ENCODE peak calls at places on chromosomes 3 and 15, in eight cellular contexts. One of them, this sample, is unnamed.

GRCh38 chr3:159928692-159929091 is 59.9 kb upstream of the IL12A start:
- DNase-seq in A549: peak
- DNase-seq in GDM1: no peak
- DNase-seq in stimulated activated CD4-positive, alpha-beta T cell treated with anti-CD3 and anti-CD28 coated beads, TNF-alpha, amount 100 ng/mL, for 48 hours: no peak
- DNase-seq in fibroblast of lung: peak
- DNase-seq in activated CD4-positive, alpha-beta T cell treated with anti-CD3 and anti-CD28 coated beads for 4 hours: no peak
- DNase-seq in WTC11: no peak
- DNase-seq in amniotic stem cell: peak
- DNase-seq in this sample: no peak

GRCh38 chr15:38212759-38213158 is 39.9 kb upstream of the SPRED1 start:
- DNase-seq in A549: no peak
- DNase-seq in GDM1: no peak
- DNase-seq in stimulated activated CD4-positive, alpha-beta T cell treated with anti-CD3 and anti-CD28 coated beads, TNF-alpha, amount 100 ng/mL, for 48 hours: no peak
- DNase-seq in fibroblast of lung: no peak
- DNase-seq in activated CD4-positive, alpha-beta T cell treated with anti-CD3 and anti-CD28 coated beads for 4 hours: no peak
- DNase-seq in WTC11: no peak
- DNase-seq in amniotic stem cell: no peak
- DNase-seq in this sample: no peak

GRCh38 chr3:71695000-71695482 is 30.2 kb downstream of the EIF4E3 start:
- DNase-seq in A549: no peak
- DNase-seq in GDM1: no peak
- DNase-seq in stimulated activated CD4-positive, alpha-beta T cell treated with anti-CD3 and anti-CD28 coated beads, TNF-alpha, amount 100 ng/mL, for 48 hours: no peak
- DNase-seq in fibroblast of lung: no peak
- DNase-seq in activated CD4-positive, alpha-beta T cell treated with anti-CD3 and anti-CD28 coated beads for 4 hours: no peak
- DNase-seq in WTC11: no peak
- DNase-seq in amniotic stem cell: no peak
- DNase-seq in this sample: no peak

GRCh38 chr15:36449084-36449661 is 130.3 kb upstream of the CDIN1 start:
- DNase-seq in A549: peak
- DNase-seq in GDM1: no peak
- DNase-seq in stimulated activated CD4-positive, alpha-beta T cell treated with anti-CD3 and anti-CD28 coated beads, TNF-alpha, amount 100 ng/mL, for 48 hours: no peak
- DNase-seq in fibroblast of lung: peak
- DNase-seq in activated CD4-positive, alpha-beta T cell treated with anti-CD3 and anti-CD28 coated beads for 4 hours: no peak
- DNase-seq in WTC11: peak
- DNase-seq in amniotic stem cell: no peak
- DNase-seq in this sample: no peak

GRCh38 chr3:54196330-54196975 is 74.1 kb downstream of the CACNA2D3 start:
- DNase-seq in A549: no peak
- DNase-seq in GDM1: no peak
- DNase-seq in stimulated activated CD4-positive, alpha-beta T cell treated with anti-CD3 and anti-CD28 coated beads, TNF-alpha, amount 100 ng/mL, for 48 hours: no peak
- DNase-seq in fibroblast of lung: no peak
- DNase-seq in activated CD4-positive, alpha-beta T cell treated with anti-CD3 and anti-CD28 coated beads for 4 hours: no peak
- DNase-seq in WTC11: no peak
- DNase-seq in amniotic stem cell: no peak
- DNase-seq in this sample: no peak

GRCh38 chr15:67199881-67200763 is 54.3 kb downstream of the AAGAB start:
- DNase-seq in A549: no peak
- DNase-seq in GDM1: no peak
- DNase-seq in stimulated activated CD4-positive, alpha-beta T cell treated with anti-CD3 and anti-CD28 coated beads, TNF-alpha, amount 100 ng/mL, for 48 hours: no peak
- DNase-seq in fibroblast of lung: no peak
- DNase-seq in activated CD4-positive, alpha-beta T cell treated with anti-CD3 and anti-CD28 coated beads for 4 hours: no peak
- DNase-seq in WTC11: no peak
- DNase-seq in amniotic stem cell: no peak
- DNase-seq in this sample: no peak

GRCh38 chr3:122519693-122520092 is 5.0 kb upstream of the KPNA1 start:
- DNase-seq in A549: no peak
- DNase-seq in GDM1: no peak
- DNase-seq in stimulated activated CD4-positive, alpha-beta T cell treated with anti-CD3 and anti-CD28 coated beads, TNF-alpha, amount 100 ng/mL, for 48 hours: no peak
- DNase-seq in fibroblast of lung: peak
- DNase-seq in activated CD4-positive, alpha-beta T cell treated with anti-CD3 and anti-CD28 coated beads for 4 hours: no peak
- DNase-seq in WTC11: no peak
- DNase-seq in amniotic stem cell: no peak
- DNase-seq in this sample: no peak

GRCh38 chr3:172606021-172606420 is 82.8 kb upstream of the TNFSF10 start:
- DNase-seq in A549: no peak
- DNase-seq in GDM1: no peak
- DNase-seq in stimulated activated CD4-positive, alpha-beta T cell treated with anti-CD3 and anti-CD28 coated beads, TNF-alpha, amount 100 ng/mL, for 48 hours: no peak
- DNase-seq in fibroblast of lung: no peak
- DNase-seq in activated CD4-positive, alpha-beta T cell treated with anti-CD3 and anti-CD28 coated beads for 4 hours: no peak
- DNase-seq in WTC11: no peak
- DNase-seq in amniotic stem cell: no peak
- DNase-seq in this sample: no peak

GRCh38 chr3:108608750-108609149 is 19.2 kb downstream of the DZIP3 start:
- DNase-seq in A549: no peak
- DNase-seq in GDM1: no peak
- DNase-seq in stimulated activated CD4-positive, alpha-beta T cell treated with anti-CD3 and anti-CD28 coated beads, TNF-alpha, amount 100 ng/mL, for 48 hours: no peak
- DNase-seq in fibroblast of lung: no peak
- DNase-seq in activated CD4-positive, alpha-beta T cell treated with anti-CD3 and anti-CD28 coated beads for 4 hours: no peak
- DNase-seq in WTC11: peak
- DNase-seq in amniotic stem cell: no peak
- DNase-seq in this sample: peak

GRCh38 chr15:58135511-58136174 is 2.5 kb upstream of the AQP9 start:
- DNase-seq in A549: no peak
- DNase-seq in GDM1: no peak
- DNase-seq in stimulated activated CD4-positive, alpha-beta T cell treated with anti-CD3 and anti-CD28 coated beads, TNF-alpha, amount 100 ng/mL, for 48 hours: no peak
- DNase-seq in fibroblast of lung: no peak
- DNase-seq in activated CD4-positive, alpha-beta T cell treated with anti-CD3 and anti-CD28 coated beads for 4 hours: no peak
- DNase-seq in WTC11: no peak
- DNase-seq in amniotic stem cell: no peak
- DNase-seq in this sample: no peak

GRCh38 chr3:50229490-50229889 is 6.5 kb upstream of the GNAI2 start:
- DNase-seq in A549: no peak
- DNase-seq in GDM1: no peak
- DNase-seq in stimulated activated CD4-positive, alpha-beta T cell treated with anti-CD3 and anti-CD28 coated beads, TNF-alpha, amount 100 ng/mL, for 48 hours: no peak
- DNase-seq in fibroblast of lung: no peak
- DNase-seq in activated CD4-positive, alpha-beta T cell treated with anti-CD3 and anti-CD28 coated beads for 4 hours: no peak
- DNase-seq in WTC11: no peak
- DNase-seq in amniotic stem cell: no peak
- DNase-seq in this sample: no peak

GRCh38 chr15:25435474-25436243 is 3.2 kb downstream of the UBE3A start:
- DNase-seq in A549: no peak
- DNase-seq in GDM1: no peak
- DNase-seq in stimulated activated CD4-positive, alpha-beta T cell treated with anti-CD3 and anti-CD28 coated beads, TNF-alpha, amount 100 ng/mL, for 48 hours: no peak
- DNase-seq in fibroblast of lung: peak
- DNase-seq in activated CD4-positive, alpha-beta T cell treated with anti-CD3 and anti-CD28 coated beads for 4 hours: no peak
- DNase-seq in WTC11: no peak
- DNase-seq in amniotic stem cell: no peak
- DNase-seq in this sample: no peak

GRCh38 chr3:112979244-112979832 is 4.4 kb upstream of the CD200R1 start:
- DNase-seq in A549: peak
- DNase-seq in GDM1: no peak
- DNase-seq in stimulated activated CD4-positive, alpha-beta T cell treated with anti-CD3 and anti-CD28 coated beads, TNF-alpha, amount 100 ng/mL, for 48 hours: no peak
- DNase-seq in fibroblast of lung: peak
- DNase-seq in activated CD4-positive, alpha-beta T cell treated with anti-CD3 and anti-CD28 coated beads for 4 hours: no peak
- DNase-seq in WTC11: no peak
- DNase-seq in amniotic stem cell: no peak
- DNase-seq in this sample: no peak

GRCh38 chr15:59741274-59741906 is 52.3 kb upstream of the BNIP2 start:
- DNase-seq in A549: peak
- DNase-seq in GDM1: peak
- DNase-seq in stimulated activated CD4-positive, alpha-beta T cell treated with anti-CD3 and anti-CD28 coated beads, TNF-alpha, amount 100 ng/mL, for 48 hours: no peak
- DNase-seq in fibroblast of lung: peak
- DNase-seq in activated CD4-positive, alpha-beta T cell treated with anti-CD3 and anti-CD28 coated beads for 4 hours: no peak
- DNase-seq in WTC11: peak
- DNase-seq in amniotic stem cell: no peak
- DNase-seq in this sample: no peak